ENCODE peak calls at places on chromosomes 12 and 14, in four cellular contexts. One of them, this sample, is unnamed.

GRCh38 chr12:121626087-121626852 is at the start of gene ORAI1:
- DNase-seq in tibial nerve: peak; percentile 94
- DNase-seq in A549: peak; percentile 80
- DNase-seq in RWPE1: peak; percentile 95
- DNase-seq in this sample: peak; percentile 87

GRCh38 chr12:111761706-111762105 is 5.0 kb upstream of the ALDH2 start:
- DNase-seq in tibial nerve: no peak
- DNase-seq in RWPE1: no peak
- DNase-seq in A549: no peak
- DNase-seq in this sample: no peak

GRCh38 chr14:34368115-34368970 is 93.7 kb downstream of the SPTSSA start:
- DNase-seq in RWPE1: no peak
- DNase-seq in A549: no peak
- DNase-seq in tibial nerve: no peak
- DNase-seq in this sample: peak; percentile 72

GRCh38 chr12:26940820-26941219 is 2.5 kb downstream of the FGFR1OP2 start:
- DNase-seq in RWPE1: no peak
- DNase-seq in A549: no peak
- DNase-seq in tibial nerve: no peak
- DNase-seq in this sample: no peak

GRCh38 chr12:112183591-112184021 is 58.2 kb downstream of the TRAFD1 start:
- DNase-seq in RWPE1: no peak
- DNase-seq in A549: no peak
- DNase-seq in tibial nerve: no peak
- DNase-seq in this sample: peak; percentile 25

GRCh38 chr12:21607701-21608100 is 3.1 kb upstream of the GYS2 start:
- DNase-seq in RWPE1: no peak
- DNase-seq in tibial nerve: no peak
- DNase-seq in A549: no peak
- DNase-seq in this sample: no peak

GRCh38 chr14:75751291-75751690 is 90.2 kb downstream of the TTLL5 start:
- DNase-seq in A549: no peak
- DNase-seq in RWPE1: no peak
- DNase-seq in tibial nerve: no peak
- DNase-seq in this sample: no peak

GRCh38 chr12:70757830-70758493 is 120.7 kb upstream of the PTPRB start:
- DNase-seq in RWPE1: no peak
- DNase-seq in A549: no peak
- DNase-seq in tibial nerve: no peak
- DNase-seq in this sample: no peak

GRCh38 chr14:51545396-51545795 is 106.3 kb upstream of the FRMD6 start:
- DNase-seq in RWPE1: no peak
- DNase-seq in A549: no peak
- DNase-seq in tibial nerve: no peak
- DNase-seq in this sample: peak; percentile 38

GRCh38 chr12:25100738-25101445 is 94.1 kb downstream of the DNAI7 start:
- DNase-seq in A549: no peak
- DNase-seq in tibial nerve: no peak
- DNase-seq in RWPE1: no peak
- DNase-seq in this sample: no peak

GRCh38 chr14:58793096-58793740 is 155.5 kb downstream of the DACT1 start:
- DNase-seq in tibial nerve: no peak
- DNase-seq in RWPE1: no peak
- DNase-seq in A549: peak; percentile 24
- DNase-seq in this sample: no peak

GRCh38 chr14:105527381-105528196 is 1.2 kb downstream of the TMEM121 start:
- DNase-seq in RWPE1: no peak
- DNase-seq in tibial nerve: no peak
- DNase-seq in A549: no peak
- DNase-seq in this sample: no peak

GRCh38 chr14:77489051-77489450 is 9.6 kb downstream of the ISM2 start:
- DNase-seq in A549: no peak
- DNase-seq in tibial nerve: no peak
- DNase-seq in RWPE1: no peak
- DNase-seq in this sample: no peak

GRCh38 chr12:131084341-131085011 is 130.8 kb downstream of the ADGRD1 start:
- DNase-seq in A549: no peak
- DNase-seq in RWPE1: no peak
- DNase-seq in tibial nerve: peak; percentile 6
- DNase-seq in this sample: no peak

GRCh38 chr12:66467932-66468331 is 165.6 kb downstream of the HELB start:
- DNase-seq in RWPE1: no peak
- DNase-seq in A549: no peak
- DNase-seq in tibial nerve: no peak
- DNase-seq in this sample: peak; percentile 6

GRCh38 chr12:53198470-53199110 is 8.5 kb downstream of the ITGB7 start:
- DNase-seq in tibial nerve: no peak
- DNase-seq in A549: no peak
- DNase-seq in RWPE1: no peak
- DNase-seq in this sample: no peak

GRCh38 chr12:49643961-49644619 is 20.7 kb downstream of the PRPF40B start:
- DNase-seq in RWPE1: peak; percentile 84
- DNase-seq in A549: no peak
- DNase-seq in tibial nerve: no peak
- DNase-seq in this sample: peak; percentile 79

GRCh38 chr14:101824339-101824727 is 62.8 kb downstream of the PPP2R5C start:
- DNase-seq in RWPE1: no peak
- DNase-seq in A549: no peak
- DNase-seq in tibial nerve: no peak
- DNase-seq in this sample: no peak

GRCh38 chr14:100895411-100895810 is 8.1 kb downstream of the RTL1 start:
- DNase-seq in A549: no peak
- DNase-seq in RWPE1: no peak
- DNase-seq in tibial nerve: no peak
- DNase-seq in this sample: no peak

GRCh38 chr14:52599974-52600373 is 47.3 kb downstream of the GPR137C start:
- DNase-seq in A549: no peak
- DNase-seq in tibial nerve: no peak
- DNase-seq in RWPE1: no peak
- DNase-seq in this sample: no peak

GRCh38 chr12:47082963-47083621 is 3.3 kb upstream of the AMIGO2 start:
- DNase-seq in RWPE1: no peak
- DNase-seq in A549: no peak
- DNase-seq in tibial nerve: no peak
- DNase-seq in this sample: peak; percentile 92

GRCh38 chr14:52439476-52439875 is 112.8 kb downstream of the TXNDC16 start:
- DNase-seq in A549: no peak
- DNase-seq in tibial nerve: no peak
- DNase-seq in RWPE1: no peak
- DNase-seq in this sample: no peak

GRCh38 chr12:70756791-70757190 is 119.6 kb upstream of the PTPRB start:
- DNase-seq in A549: no peak
- DNase-seq in tibial nerve: no peak
- DNase-seq in RWPE1: no peak
- DNase-seq in this sample: no peak

GRCh38 chr12:68792952-68793351 is 15.0 kb upstream of the MDM2 start:
- DNase-seq in tibial nerve: no peak
- DNase-seq in A549: peak; percentile 81
- DNase-seq in RWPE1: peak; percentile 89
- DNase-seq in this sample: peak; percentile 41

GRCh38 chr14:49550284-49551184 is 35.6 kb downstream of the RPS29 start:
- DNase-seq in RWPE1: peak; percentile 40
- DNase-seq in tibial nerve: no peak
- DNase-seq in A549: no peak
- DNase-seq in this sample: peak; percentile 21

GRCh38 chr12:87796961-87797516 is 232.2 kb downstream of the C12orf50 start:
- DNase-seq in tibial nerve: no peak
- DNase-seq in RWPE1: no peak
- DNase-seq in A549: no peak
- DNase-seq in this sample: no peak

GRCh38 chr14:41303506-41303905 is 303.2 kb upstream of the LRFN5 start:
- DNase-seq in RWPE1: no peak
- DNase-seq in tibial nerve: no peak
- DNase-seq in A549: no peak
- DNase-seq in this sample: no peak

GRCh38 chr12:121968880-121969279 is 50.5 kb downstream of the CFAP251 start:
- DNase-seq in RWPE1: no peak
- DNase-seq in tibial nerve: peak; percentile 15
- DNase-seq in A549: no peak
- DNase-seq in this sample: no peak

GRCh38 chr12:124704619-124705018 is 137.2 kb upstream of the NCOR2 start:
- DNase-seq in RWPE1: no peak
- DNase-seq in A549: no peak
- DNase-seq in tibial nerve: no peak
- DNase-seq in this sample: no peak

GRCh38 chr12:92061061-92061460 is 84.6 kb downstream of the BTG1 start:
- DNase-seq in A549: no peak
- DNase-seq in RWPE1: no peak
- DNase-seq in tibial nerve: no peak
- DNase-seq in this sample: no peak

GRCh38 chr12:92062539-92063493 is 82.8 kb downstream of the BTG1 start:
- DNase-seq in tibial nerve: no peak
- DNase-seq in RWPE1: no peak
- DNase-seq in A549: no peak
- DNase-seq in this sample: no peak

GRCh38 chr12:92058664-92059063 is 87.0 kb downstream of the BTG1 start:
- DNase-seq in A549: no peak
- DNase-seq in tibial nerve: no peak
- DNase-seq in RWPE1: no peak
- DNase-seq in this sample: no peak

GRCh38 chr12:92063641-92064040 is 82.0 kb downstream of the BTG1 start:
- DNase-seq in A549: no peak
- DNase-seq in tibial nerve: no peak
- DNase-seq in RWPE1: no peak
- DNase-seq in this sample: no peak

GRCh38 chr12:92059976-92060375 is 85.7 kb downstream of the BTG1 start:
- DNase-seq in RWPE1: no peak
- DNase-seq in A549: no peak
- DNase-seq in tibial nerve: no peak
- DNase-seq in this sample: peak; percentile 75
- H3K27ac ChIP-seq in RWPE1: no peak overlapping the region
- H3K27ac ChIP-seq in A549: peak overlapping the region; percentile 22
- H3K27ac ChIP-seq in tibial nerve: no peak overlapping the region
- H3K27ac ChIP-seq in this sample: no peak overlapping the region

GRCh38 chr12:93595336-93595735 is 22.9 kb downstream of the SOCS2 start:
- DNase-seq in tibial nerve: no peak
- DNase-seq in RWPE1: no peak
- DNase-seq in A549: no peak
- DNase-seq in this sample: no peak
- H3K27ac ChIP-seq in tibial nerve: no peak overlapping the region
- H3K27ac ChIP-seq in RWPE1: no peak overlapping the region
- H3K27ac ChIP-seq in A549: no peak overlapping the region
- H3K27ac ChIP-seq in this sample: no peak overlapping the region

GRCh38 chr14:73727181-73727580 is 13.0 kb upstream of the PNMA1 start:
- DNase-seq in A549: no peak
- DNase-seq in tibial nerve: no peak
- DNase-seq in RWPE1: no peak
- DNase-seq in this sample: no peak

GRCh38 chr14:73724696-73725095 is 10.5 kb upstream of the PNMA1 start:
- DNase-seq in RWPE1: no peak
- DNase-seq in A549: no peak
- DNase-seq in tibial nerve: no peak
- DNase-seq in this sample: no peak

GRCh38 chr14:73723799-73724621 is 9.8 kb upstream of the PNMA1 start:
- DNase-seq in RWPE1: peak; percentile 69
- DNase-seq in A549: peak; percentile 74
- DNase-seq in tibial nerve: peak; percentile 72
- DNase-seq in this sample: peak; percentile 82

GRCh38 chr14:73726025-73726961 is 12.1 kb upstream of the PNMA1 start:
- DNase-seq in A549: no peak
- DNase-seq in RWPE1: no peak
- DNase-seq in tibial nerve: no peak
- DNase-seq in this sample: no peak

DNA sequence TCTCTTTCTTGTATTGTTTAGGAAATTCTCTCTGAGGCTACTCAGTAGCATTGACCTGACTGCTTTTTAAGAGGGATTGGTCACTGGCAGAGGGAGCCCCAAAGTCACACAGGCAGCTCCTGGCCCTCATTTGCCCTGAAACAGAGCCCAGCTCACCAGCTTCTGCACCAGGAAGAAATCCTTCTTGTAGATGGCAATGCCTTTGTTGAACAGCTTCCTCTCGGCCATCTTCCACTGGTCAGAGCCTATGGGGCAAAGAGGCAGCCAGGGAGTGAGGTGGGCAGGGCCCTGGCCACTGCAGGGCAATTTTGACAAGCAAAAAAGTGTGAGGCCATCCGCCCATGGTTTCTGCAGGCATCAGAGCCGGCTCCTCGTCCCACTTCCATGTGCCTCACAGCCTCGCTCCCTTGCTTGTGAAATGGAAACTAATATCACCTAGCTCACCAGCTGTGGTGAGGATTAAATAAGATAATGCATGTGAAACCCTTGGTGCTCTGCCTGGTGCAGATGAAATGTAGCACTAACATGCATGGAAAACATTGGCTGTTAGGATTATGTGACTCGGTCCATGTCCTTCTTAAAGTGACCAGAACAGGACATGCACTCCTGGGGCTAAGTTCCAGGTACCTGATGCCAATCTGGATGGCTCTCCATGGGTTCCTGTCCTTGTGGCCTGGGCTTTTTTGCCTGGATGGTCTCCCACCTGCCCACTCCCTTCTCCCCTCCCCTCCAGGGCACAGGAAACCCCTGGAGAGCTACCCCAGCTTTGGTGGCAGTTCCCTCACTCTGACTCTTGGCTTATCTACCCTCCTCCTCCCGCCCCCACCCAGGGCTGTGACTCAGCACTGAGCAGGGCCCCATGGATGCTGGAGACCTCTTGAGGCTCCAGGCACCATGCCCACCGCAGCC is 11.2 kb upstream of the PNMA1 start:
- DNase-seq in A549: no peak
- DNase-seq in RWPE1: no peak
- DNase-seq in tibial nerve: no peak
- DNase-seq in this sample: no peak
- H3K27ac ChIP-seq in A549: peak overlapping the region; percentile 81
- H3K27ac ChIP-seq in RWPE1: peak overlapping the region; percentile 93
- H3K27ac ChIP-seq in tibial nerve: peak overlapping the region; percentile 88
- H3K27ac ChIP-seq in this sample: peak overlapping the region; percentile 61

GRCh38 chr12:108037960-108038359 is 91.1 kb upstream of the WSCD2 start:
- DNase-seq in tibial nerve: no peak
- DNase-seq in A549: no peak
- DNase-seq in RWPE1: no peak
- DNase-seq in this sample: no peak

GRCh38 chr12:108035372-108035771 is 93.7 kb upstream of the WSCD2 start:
- DNase-seq in A549: no peak
- DNase-seq in tibial nerve: no peak
- DNase-seq in RWPE1: no peak
- DNase-seq in this sample: no peak

GRCh38 chr12:108029081-108029790 is 99.9 kb upstream of the WSCD2 start:
- DNase-seq in RWPE1: no peak
- DNase-seq in A549: no peak
- DNase-seq in tibial nerve: no peak
- DNase-seq in this sample: no peak

GRCh38 chr12:108033091-108033490 is 96.0 kb upstream of the WSCD2 start:
- DNase-seq in tibial nerve: no peak
- DNase-seq in A549: no peak
- DNase-seq in RWPE1: no peak
- DNase-seq in this sample: no peak
- H3K27ac ChIP-seq in tibial nerve: no peak overlapping the region
- H3K27ac ChIP-seq in A549: no peak overlapping the region
- H3K27ac ChIP-seq in RWPE1: no peak overlapping the region
- H3K27ac ChIP-seq in this sample: no peak overlapping the region

GRCh38 chr14:61409782-61410181 is 88.4 kb downstream of the PRKCH start:
- DNase-seq in A549: no peak
- DNase-seq in tibial nerve: no peak
- DNase-seq in RWPE1: no peak
- DNase-seq in this sample: no peak
- H3K27ac ChIP-seq in A549: no peak overlapping the region
- H3K27ac ChIP-seq in tibial nerve: no peak overlapping the region
- H3K27ac ChIP-seq in RWPE1: no peak overlapping the region
- H3K27ac ChIP-seq in this sample: no peak overlapping the region

This sample was measured in mammary epithelial cell.